ENCODE peak calls at places on chromosomes 3 and 15, in nine cellular contexts. A is nephron progenitor cell; V is astrocyte of the spinal cord; K is H9; U is uterus; Z is PC-3; C is cardiac muscle cell; L is GM13977; S is CD8-positive, alpha-beta T cell. H is an unnamed sample.

GRCh38 chr3:159229161-159229560 is 427.3 kb downstream of the MFSD1 start:
- DNase-seq in A (no peak), V (no peak), K (no peak), U (no peak), Z (no peak), C (no peak), L (no peak), S (no peak), H (no peak)

GRCh38 chr3:7195934-7196333 is 335.0 kb downstream of the GRM7 start:
- DNase-seq in A (no peak), V (no peak), K (no peak), U (no peak), Z (no peak), C (no peak), L (no peak), S (no peak), H (no peak)

GRCh38 chr15:43134157-43134637 is 811 bp downstream of the TMEM62 start:
- DNase-seq in A (peak; percentile 7), V (no peak), K (peak; percentile 37), U (no peak), Z (peak; percentile 25), C (peak; percentile 4), L (peak; percentile 38), S (no peak), H (peak; percentile 6)

GRCh38 chr3:189099505-189100290 is 72.1 kb upstream of the TPRG1 start:
- DNase-seq in A (no peak), V (no peak), K (no peak), U (peak; percentile 79), Z (no peak), C (no peak), L (no peak), S (no peak), H (no peak)

GRCh38 chr15:71228403-71228802 is 113.1 kb downstream of the THSD4 start:
- DNase-seq in A (no peak), V (peak; percentile 25), K (no peak), U (no peak), Z (no peak), C (peak; percentile 27), L (no peak), S (no peak), H (no peak)

GRCh38 chr15:32675474-32675873 is 34.0 kb downstream of the SCG5 start:
- DNase-seq in A (no peak), V (no peak), K (no peak), U (no peak), Z (no peak), C (no peak), L (no peak), S (no peak), H (no peak)

GRCh38 chr3:118987466-118987865 is 47.2 kb downstream of the IGSF11 start:
- DNase-seq in A (no peak), V (peak; percentile 44), K (no peak), U (no peak), Z (no peak), C (no peak), L (no peak), S (no peak), H (peak; percentile 24)

GRCh38 chr15:48560321-48561051 is 85.0 kb downstream of the FBN1 start:
- DNase-seq in A (no peak), V (no peak), K (no peak), U (peak; percentile 44), Z (no peak), C (no peak), L (no peak), S (no peak), H (no peak)

GRCh38 chr3:38004415-38005075 is 14.0 kb downstream of the VILL start:
- DNase-seq in A (peak; percentile 64), V (peak; percentile 55), K (peak; percentile 60), U (peak; percentile 74), Z (peak; percentile 94), C (peak; percentile 77), L (peak; percentile 63), S (peak; percentile 71), H (peak; percentile 81)

GRCh38 chr3:122973893-122974615 is 53.5 kb downstream of the SEMA5B start:
- DNase-seq in A (no peak), V (no peak), K (no peak), U (no peak), Z (no peak), C (no peak), L (no peak), S (no peak), H (no peak)

GRCh38 chr3:42013652-42014442 is 51.9 kb upstream of the ULK4 start:
- DNase-seq in A (peak; percentile 75), V (no peak), K (no peak), U (peak; percentile 31), Z (peak; percentile 11), C (peak; percentile 51), L (peak; percentile 42), S (peak; percentile 27), H (no peak)

GRCh38 chr3:160801386-160802118 is 45.5 kb downstream of the PPM1L start:
- DNase-seq in A (no peak), V (peak; percentile 22), K (no peak), U (peak; percentile 24), Z (peak; percentile 33), C (no peak), L (peak; percentile 22), S (peak; percentile 14), H (peak; percentile 76)

GRCh38 chr15:90121086-90121485 is 18.8 kb upstream of the IDH2 start:
- DNase-seq in A (no peak), V (no peak), K (no peak), U (no peak), Z (no peak), C (no peak), L (no peak), S (no peak), H (no peak)
- TF ChIP-seq CTCF in A (no peak), V (no peak), K (no peak), U (no peak), Z (no peak), C (no peak), L (no peak), S (no peak), H (no peak)

DNA sequence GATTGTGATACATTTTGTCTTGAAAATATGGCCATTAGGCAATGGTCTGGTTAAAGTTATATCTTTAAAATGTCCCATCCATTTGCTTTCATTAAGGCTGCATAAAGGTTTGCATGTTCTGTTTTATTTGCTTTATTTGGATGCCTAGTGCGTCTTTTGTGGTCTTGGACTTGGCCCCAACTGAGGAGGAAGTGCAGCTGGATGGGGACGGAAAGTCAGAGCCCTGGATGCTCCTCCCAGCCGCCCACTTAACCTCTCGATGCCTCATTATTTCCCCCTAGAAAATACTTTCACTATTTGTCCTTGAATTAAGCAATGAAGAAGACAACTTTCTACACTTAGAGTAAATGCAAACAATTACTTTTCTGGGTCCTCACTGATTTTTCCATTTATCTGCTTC is 898.2 kb downstream of the MCTP2 start:
- DNase-seq in A (no peak), V (peak; percentile 27), K (no peak), U (peak; percentile 32), Z (no peak), C (no peak), L (no peak), S (no peak), H (no peak)
- TF ChIP-seq CTCF in A (no peak), V (no peak), K (no peak), U (no peak), Z (no peak), C (no peak), L (no peak), S (no peak), H (no peak)

GRCh38 chr15:28103402-28103801 is 4.3 kb upstream of the OCA2 start:
- DNase-seq in A (no peak), V (no peak), K (peak; percentile 8), U (no peak), Z (no peak), C (no peak), L (no peak), S (no peak), H (no peak)

GRCh38 chr15:28101201-28101600 is 2.1 kb upstream of the OCA2 start:
- DNase-seq in A (no peak), V (no peak), K (peak; percentile 20), U (no peak), Z (no peak), C (no peak), L (no peak), S (no peak), H (no peak)

GRCh38 chr15:28103831-28104230 is 4.7 kb upstream of the OCA2 start:
- DNase-seq in A (no peak), V (no peak), K (no peak), U (no peak), Z (no peak), C (no peak), L (no peak), S (no peak), H (no peak)

GRCh38 chr15:28100516-28101195 is 1.5 kb upstream of the OCA2 start:
- DNase-seq in A (no peak), V (no peak), K (peak; percentile 25), U (no peak), Z (no peak), C (no peak), L (no peak), S (no peak), H (no peak)

DNA sequence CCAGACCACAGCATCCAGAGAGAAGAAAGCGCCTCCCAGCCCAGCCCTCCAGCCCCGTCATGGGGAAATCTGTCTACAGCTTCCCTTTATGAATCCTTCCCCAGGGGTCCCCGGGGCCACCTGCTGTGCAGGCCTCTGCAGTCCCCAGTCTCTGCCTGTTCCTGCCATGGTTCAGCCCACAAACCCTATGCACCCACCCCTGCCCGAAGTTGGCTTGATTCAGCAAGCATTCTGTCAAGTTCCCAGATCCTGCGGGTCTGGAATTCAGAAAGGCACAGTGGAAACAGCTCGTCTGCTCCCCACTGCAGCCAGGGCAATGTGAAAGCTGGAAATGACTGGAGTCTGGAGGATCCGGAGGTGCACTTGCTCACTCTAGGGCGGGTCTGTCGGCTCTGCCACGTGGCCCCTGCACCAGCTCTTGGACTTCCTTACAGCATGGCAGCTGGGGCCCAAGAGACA is 2.9 kb upstream of the OCA2 start:
- DNase-seq in A (no peak), V (no peak), K (peak; percentile 26), U (no peak), Z (no peak), C (no peak), L (no peak), S (no peak), H (no peak)
- TF ChIP-seq CTCF in A (no peak), V (no peak), K (no peak), U (no peak), Z (no peak), C (no peak), L (no peak), S (no peak), H (no peak)

DNA sequence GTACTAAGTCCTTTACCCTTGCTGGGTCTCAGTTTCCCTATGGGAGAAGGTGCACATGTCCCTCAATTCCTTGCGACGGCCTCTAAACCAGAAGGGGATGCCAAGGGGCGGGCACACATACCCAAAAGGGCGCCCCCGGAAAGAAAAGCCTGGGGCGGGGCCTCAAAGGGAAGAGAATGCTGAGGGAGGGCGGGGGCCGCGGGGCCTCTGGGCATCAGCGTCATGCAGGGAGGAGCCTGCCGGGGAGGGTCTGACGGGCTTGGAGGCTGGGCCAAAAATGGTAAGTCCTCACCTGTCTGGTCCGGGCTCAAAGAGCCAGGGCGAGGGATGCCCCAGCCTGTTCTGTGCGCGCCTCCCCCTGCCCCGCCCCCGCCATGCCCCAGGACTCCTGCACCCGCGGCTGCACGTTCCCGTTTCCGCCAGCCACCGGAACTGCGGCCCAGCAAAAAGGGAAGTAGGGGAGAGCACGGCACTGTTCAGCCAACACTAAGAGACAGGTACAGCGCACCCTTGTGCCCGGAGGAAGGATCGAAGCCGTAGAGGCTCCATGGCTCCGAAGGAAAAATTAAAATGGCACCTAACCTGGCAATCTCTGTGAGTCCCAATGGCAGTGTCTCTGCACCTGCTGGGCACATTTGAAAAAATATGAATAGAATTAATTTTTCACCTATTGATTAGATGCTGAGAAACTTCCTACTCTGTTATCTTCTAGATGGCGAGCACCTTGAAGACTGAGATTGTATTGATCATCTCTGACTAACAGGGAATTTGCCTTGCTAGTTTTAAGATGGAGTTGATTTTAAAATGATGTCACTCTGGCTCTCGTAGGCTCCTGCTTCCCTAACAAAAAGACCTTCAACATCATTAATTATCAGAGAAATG is at the start of gene DET1:
- DNase-seq in A (peak; percentile 87), V (peak; percentile 97), K (peak; percentile 99), U (peak; percentile 93), Z (peak; percentile 93), C (peak; percentile 96), L (peak; percentile 93), S (peak; percentile 93), H (peak; percentile 96)
- TF ChIP-seq CTCF in A (peak; percentile 58), V (peak; percentile 90), K (peak; percentile 76), U (peak; percentile 83), Z (peak; percentile 76), C (peak; percentile 87), L (peak; percentile 87), S (peak; percentile 70), H (peak; percentile 45)